ENCODE peak calls at places on chromosome 1, in nine cellular contexts. One of them, this sample, is unnamed.

GRCh38 chr1:1434131-1434811 is 1.2 kb upstream of the VWA1 start:
- DNase-seq in stimulated activated CD4-positive, alpha-beta T cell treated with anti-CD3 and anti-CD28 coated beads, Interleukin-1b, Interleukin-23, amount 100 ng/mL, for 1 hour: no peak
- DNase-seq in SK-N-SH: peak
- DNase-seq in stimulated activated CD8-positive, alpha-beta memory T cell treated with anti-CD3 and anti-CD28 coated beads, Interleukin-15, amount 100 ng/mL, for 4 hours: no peak
- DNase-seq in posterior cingulate gyrus: peak
- DNase-seq in astrocyte: peak
- DNase-seq in left ventricle myocardium superior: peak
- DNase-seq in NCI-H1694 treated with DMSO at 0.1 percent for 48 hours: no peak
- DNase-seq in HTR-8/SVneo: no peak
- DNase-seq in this sample: no peak

GRCh38 chr1:25858906-25859789 is at the start of gene AUNIP:
- DNase-seq in posterior cingulate gyrus: peak
- DNase-seq in astrocyte: peak
- DNase-seq in stimulated activated CD4-positive, alpha-beta T cell treated with anti-CD3 and anti-CD28 coated beads, Interleukin-1b, Interleukin-23, amount 100 ng/mL, for 1 hour: peak
- DNase-seq in HTR-8/SVneo: peak
- DNase-seq in NCI-H1694 treated with DMSO at 0.1 percent for 48 hours: peak
- DNase-seq in left ventricle myocardium superior: peak
- DNase-seq in SK-N-SH: peak
- DNase-seq in stimulated activated CD8-positive, alpha-beta memory T cell treated with anti-CD3 and anti-CD28 coated beads, Interleukin-15, amount 100 ng/mL, for 4 hours: peak
- DNase-seq in this sample: peak

GRCh38 chr1:230335861-230336549 is 90.1 kb downstream of the PGBD5 start:
- DNase-seq in stimulated activated CD4-positive, alpha-beta T cell treated with anti-CD3 and anti-CD28 coated beads, Interleukin-1b, Interleukin-23, amount 100 ng/mL, for 1 hour: no peak
- DNase-seq in left ventricle myocardium superior: no peak
- DNase-seq in NCI-H1694 treated with DMSO at 0.1 percent for 48 hours: no peak
- DNase-seq in posterior cingulate gyrus: no peak
- DNase-seq in SK-N-SH: no peak
- DNase-seq in astrocyte: no peak
- DNase-seq in stimulated activated CD8-positive, alpha-beta memory T cell treated with anti-CD3 and anti-CD28 coated beads, Interleukin-15, amount 100 ng/mL, for 4 hours: no peak
- DNase-seq in HTR-8/SVneo: no peak
- DNase-seq in this sample: no peak

GRCh38 chr1:1974834-1975233 is 28.8 kb downstream of the CFAP74 start:
- DNase-seq in left ventricle myocardium superior: no peak
- DNase-seq in posterior cingulate gyrus: no peak
- DNase-seq in NCI-H1694 treated with DMSO at 0.1 percent for 48 hours: no peak
- DNase-seq in SK-N-SH: no peak
- DNase-seq in HTR-8/SVneo: no peak
- DNase-seq in stimulated activated CD4-positive, alpha-beta T cell treated with anti-CD3 and anti-CD28 coated beads, Interleukin-1b, Interleukin-23, amount 100 ng/mL, for 1 hour: no peak
- DNase-seq in stimulated activated CD8-positive, alpha-beta memory T cell treated with anti-CD3 and anti-CD28 coated beads, Interleukin-15, amount 100 ng/mL, for 4 hours: no peak
- DNase-seq in astrocyte: no peak
- DNase-seq in this sample: no peak

GRCh38 chr1:155776414-155776813 is 80.6 kb downstream of the GON4L start:
- DNase-seq in astrocyte: peak
- DNase-seq in NCI-H1694 treated with DMSO at 0.1 percent for 48 hours: no peak
- DNase-seq in posterior cingulate gyrus: no peak
- DNase-seq in left ventricle myocardium superior: no peak
- DNase-seq in HTR-8/SVneo: no peak
- DNase-seq in stimulated activated CD4-positive, alpha-beta T cell treated with anti-CD3 and anti-CD28 coated beads, Interleukin-1b, Interleukin-23, amount 100 ng/mL, for 1 hour: no peak
- DNase-seq in stimulated activated CD8-positive, alpha-beta memory T cell treated with anti-CD3 and anti-CD28 coated beads, Interleukin-15, amount 100 ng/mL, for 4 hours: no peak
- DNase-seq in SK-N-SH: no peak
- DNase-seq in this sample: no peak

GRCh38 chr1:2352341-2353214 is 38.8 kb downstream of the MORN1 start:
- DNase-seq in astrocyte: no peak
- DNase-seq in HTR-8/SVneo: no peak
- DNase-seq in SK-N-SH: no peak
- DNase-seq in NCI-H1694 treated with DMSO at 0.1 percent for 48 hours: no peak
- DNase-seq in stimulated activated CD8-positive, alpha-beta memory T cell treated with anti-CD3 and anti-CD28 coated beads, Interleukin-15, amount 100 ng/mL, for 4 hours: no peak
- DNase-seq in stimulated activated CD4-positive, alpha-beta T cell treated with anti-CD3 and anti-CD28 coated beads, Interleukin-1b, Interleukin-23, amount 100 ng/mL, for 1 hour: no peak
- DNase-seq in left ventricle myocardium superior: peak
- DNase-seq in posterior cingulate gyrus: no peak
- DNase-seq in this sample: no peak

GRCh38 chr1:100323428-100324106 is 28.7 kb upstream of the CDC14A start:
- DNase-seq in NCI-H1694 treated with DMSO at 0.1 percent for 48 hours: no peak
- DNase-seq in SK-N-SH: no peak
- DNase-seq in HTR-8/SVneo: no peak
- DNase-seq in left ventricle myocardium superior: no peak
- DNase-seq in stimulated activated CD8-positive, alpha-beta memory T cell treated with anti-CD3 and anti-CD28 coated beads, Interleukin-15, amount 100 ng/mL, for 4 hours: no peak
- DNase-seq in stimulated activated CD4-positive, alpha-beta T cell treated with anti-CD3 and anti-CD28 coated beads, Interleukin-1b, Interleukin-23, amount 100 ng/mL, for 1 hour: no peak
- DNase-seq in posterior cingulate gyrus: no peak
- DNase-seq in astrocyte: no peak
- DNase-seq in this sample: no peak

GRCh38 chr1:210597555-210598134 is 268.9 kb downstream of the HHAT start:
- DNase-seq in posterior cingulate gyrus: no peak
- DNase-seq in astrocyte: peak
- DNase-seq in stimulated activated CD4-positive, alpha-beta T cell treated with anti-CD3 and anti-CD28 coated beads, Interleukin-1b, Interleukin-23, amount 100 ng/mL, for 1 hour: no peak
- DNase-seq in left ventricle myocardium superior: no peak
- DNase-seq in NCI-H1694 treated with DMSO at 0.1 percent for 48 hours: no peak
- DNase-seq in stimulated activated CD8-positive, alpha-beta memory T cell treated with anti-CD3 and anti-CD28 coated beads, Interleukin-15, amount 100 ng/mL, for 4 hours: no peak
- DNase-seq in HTR-8/SVneo: peak
- DNase-seq in SK-N-SH: no peak
- DNase-seq in this sample: no peak

GRCh38 chr1:88061106-88061829 is 622.8 kb upstream of the PKN2 start:
- DNase-seq in posterior cingulate gyrus: peak
- DNase-seq in stimulated activated CD8-positive, alpha-beta memory T cell treated with anti-CD3 and anti-CD28 coated beads, Interleukin-15, amount 100 ng/mL, for 4 hours: no peak
- DNase-seq in stimulated activated CD4-positive, alpha-beta T cell treated with anti-CD3 and anti-CD28 coated beads, Interleukin-1b, Interleukin-23, amount 100 ng/mL, for 1 hour: no peak
- DNase-seq in SK-N-SH: peak
- DNase-seq in astrocyte: peak
- DNase-seq in HTR-8/SVneo: peak
- DNase-seq in left ventricle myocardium superior: peak
- DNase-seq in NCI-H1694 treated with DMSO at 0.1 percent for 48 hours: no peak
- DNase-seq in this sample: peak